ENCODE peak calls at places on chromosome 11, in nine cellular contexts. C, A, N, E, I, X, H, S and F are unnamed samples.

GRCh38 chr11:134069426-134069921 is 602 bp downstream of the JAM3 start:
- DNase-seq in N (no peak), H (peak), I (no peak), S (peak), A (no peak), C (peak), E (no peak), X (no peak), F (no peak)

GRCh38 chr11:44453871-44454270 is 111.6 kb upstream of the CD82 start:
- DNase-seq in X (no peak), C (no peak), A (no peak), H (no peak), I (no peak), E (no peak), S (no peak), N (no peak), F (no peak)

GRCh38 chr11:36689442-36689841 is 91.4 kb upstream of the RAG2 start:
- DNase-seq in N (no peak), E (no peak), X (no peak), H (no peak), S (no peak), I (no peak), A (no peak), C (no peak), F (no peak)

GRCh38 chr11:103322861-103323260 is 213.6 kb downstream of the DYNC2H1 start:
- DNase-seq in A (no peak), N (no peak), S (no peak), I (no peak), E (no peak), H (no peak), C (no peak), X (no peak), F (no peak)

GRCh38 chr11:20964985-20965384 is 295.6 kb downstream of the NELL1 start:
- DNase-seq in E (no peak), I (no peak), H (no peak), N (no peak), S (no peak), X (no peak), A (no peak), C (no peak), F (no peak)

GRCh38 chr11:18313985-18314763 is 7.8 kb downstream of the HPS5 start:
- DNase-seq in A (peak), H (peak), C (no peak), I (no peak), X (peak), S (peak), E (no peak), N (no peak), F (no peak)

GRCh38 chr11:16750417-16750816 is 12.0 kb downstream of the C11orf58 start:
- DNase-seq in H (peak), C (no peak), X (no peak), A (no peak), N (no peak), S (no peak), I (no peak), E (no peak), F (no peak)

GRCh38 chr11:69920500-69921428 is 101.5 kb upstream of the FGF3 start:
- DNase-seq in H (no peak), E (no peak), I (no peak), A (no peak), C (no peak), N (no peak), S (no peak), X (no peak), F (no peak)

GRCh38 chr11:81420668-81421550 is 1312.8 kb downstream of the FAM181B start:
- DNase-seq in S (no peak), I (no peak), N (no peak), H (no peak), A (no peak), X (no peak), C (no peak), E (no peak), F (no peak)

GRCh38 chr11:132058211-132058772 is 687.9 kb downstream of the NTM start:
- DNase-seq in C (no peak), S (peak), N (no peak), H (peak), I (no peak), X (no peak), A (peak), E (no peak), F (no peak)

GRCh38 chr11:124538019-124538418 is 5.4 kb downstream of the OR8B12 start:
- DNase-seq in H (no peak), C (no peak), N (no peak), E (no peak), A (peak), X (no peak), I (no peak), S (peak), F (no peak)

GRCh38 chr11:3050386-3051325 is 6.6 kb downstream of the CARS1 start:
- DNase-seq in E (no peak), N (no peak), S (no peak), A (no peak), C (no peak), H (no peak), X (no peak), I (no peak), F (no peak)

GRCh38 chr11:59267738-59268475 is 55.2 kb upstream of the MPEG1 start:
- DNase-seq in X (peak), N (no peak), I (no peak), H (no peak), A (no peak), S (no peak), C (no peak), E (no peak), F (no peak)

GRCh38 chr11:69448471-69449284 is 32.8 kb upstream of the LINC01488 start:
- DNase-seq in S (no peak), H (no peak), E (no peak), I (no peak), A (peak), N (no peak), C (no peak), X (no peak), F (no peak)

GRCh38 chr11:2355000-2355644 is 22.0 kb upstream of the CD81 start:
- DNase-seq in X (peak), S (peak), I (no peak), C (no peak), A (peak), N (no peak), E (no peak), H (peak), F (no peak)

GRCh38 chr11:128568166-128568778 is 19.1 kb downstream of the ETS1 start:
- DNase-seq in S (no peak), H (no peak), X (no peak), E (no peak), I (no peak), C (no peak), N (no peak), A (no peak), F (no peak)

GRCh38 chr11:68269414-68270081 is 2.2 kb downstream of the C11orf24 start:
- DNase-seq in I (no peak), C (no peak), A (peak), E (no peak), S (peak), N (no peak), X (no peak), H (peak), F (no peak)

GRCh38 chr11:8068605-8069221 is 12.3 kb upstream of the TUB start:
- DNase-seq in H (peak), X (peak), I (no peak), A (peak), C (no peak), E (no peak), S (peak), N (no peak), F (no peak)

GRCh38 chr11:68841718-68842426 is at the start of gene CPT1A:
- DNase-seq in S (no peak), X (peak), A (peak), E (peak), I (peak), H (peak), C (peak), N (peak), F (no peak)

GRCh38 chr11:117495357-117495756 is 167.7 kb downstream of the CEP164 start:
- DNase-seq in H (no peak), E (no peak), C (peak), S (no peak), X (no peak), A (no peak), N (no peak), I (no peak), F (no peak)

GRCh38 chr11:2465201-2466068 is 20.6 kb downstream of the KCNQ1 start:
- DNase-seq in X (no peak), C (no peak), A (no peak), N (no peak), H (no peak), I (no peak), E (no peak), S (no peak), F (no peak)

GRCh38 chr11:114134870-114135269 is 75.4 kb downstream of the ZBTB16 start:
- DNase-seq in X (no peak), A (peak), I (no peak), N (no peak), H (peak), E (no peak), S (peak), C (no peak), F (no peak)

GRCh38 chr11:11960687-11961086 is 47.7 kb downstream of the DKK3 start:
- DNase-seq in E (no peak), I (peak), N (no peak), C (no peak), A (no peak), S (no peak), X (no peak), H (no peak), F (no peak)

GRCh38 chr11:72239296-72239848 is 4.6 kb downstream of the PHOX2A start:
- DNase-seq in C (no peak), A (peak), E (peak), H (peak), X (peak), S (no peak), N (no peak), I (no peak), F (no peak)

GRCh38 chr11:16191212-16191851 is 165.0 kb downstream of the SOX6 start:
- DNase-seq in H (no peak), E (no peak), S (no peak), I (no peak), A (peak), N (no peak), X (no peak), C (peak), F (no peak)